ENCODE peak calls at places on chromosomes 16 and 17, in seven cellular contexts. One of them, this sample, is unnamed.

GRCh38 chr17:50909765-50910661 is 43.9 kb upstream of the TOB1 start:
- DNase-seq in hepatocyte: no peak
- DNase-seq in PC-9: no peak
- DNase-seq in fibroblast of lung: no peak
- DNase-seq in GM23338: no peak
- DNase-seq in HCT116: no peak
- DNase-seq in DND-41: peak
- DNase-seq in this sample: no peak

GRCh38 chr17:43316522-43317142 is 82.2 kb upstream of the ARL4D start:
- DNase-seq in GM23338: peak
- DNase-seq in HCT116: no peak
- DNase-seq in fibroblast of lung: no peak
- DNase-seq in hepatocyte: no peak
- DNase-seq in PC-9: no peak
- DNase-seq in DND-41: peak
- DNase-seq in this sample: peak

GRCh38 chr17:76843703-76844484 is 24.3 kb upstream of the MGAT5B start:
- DNase-seq in GM23338: no peak
- DNase-seq in fibroblast of lung: no peak
- DNase-seq in DND-41: no peak
- DNase-seq in HCT116: no peak
- DNase-seq in PC-9: no peak
- DNase-seq in hepatocyte: no peak
- DNase-seq in this sample: no peak

GRCh38 chr17:7095642-7096041 is 15.6 kb upstream of the CLEC10A start:
- DNase-seq in GM23338: no peak
- DNase-seq in HCT116: no peak
- DNase-seq in hepatocyte: no peak
- DNase-seq in fibroblast of lung: no peak
- DNase-seq in DND-41: no peak
- DNase-seq in PC-9: no peak
- DNase-seq in this sample: no peak

GRCh38 chr16:47523342-47524006 is 62.3 kb downstream of the PHKB start:
- DNase-seq in PC-9: no peak
- DNase-seq in HCT116: no peak
- DNase-seq in GM23338: peak
- DNase-seq in hepatocyte: no peak
- DNase-seq in DND-41: no peak
- DNase-seq in fibroblast of lung: no peak
- DNase-seq in this sample: no peak

GRCh38 chr17:17420561-17421269 is 56.1 kb upstream of the MED9 start:
- DNase-seq in hepatocyte: no peak
- DNase-seq in GM23338: no peak
- DNase-seq in fibroblast of lung: peak
- DNase-seq in DND-41: no peak
- DNase-seq in PC-9: no peak
- DNase-seq in HCT116: no peak
- DNase-seq in this sample: no peak

GRCh38 chr16:79599837-79600635 is 501 bp downstream of the MAF start:
- DNase-seq in HCT116: no peak
- DNase-seq in hepatocyte: peak
- DNase-seq in fibroblast of lung: peak
- DNase-seq in PC-9: no peak
- DNase-seq in DND-41: peak
- DNase-seq in GM23338: peak
- DNase-seq in this sample: peak

GRCh38 chr16:83005653-83006160 is 378.9 kb downstream of the CDH13 start:
- DNase-seq in DND-41: no peak
- DNase-seq in PC-9: no peak
- DNase-seq in fibroblast of lung: no peak
- DNase-seq in GM23338: no peak
- DNase-seq in hepatocyte: no peak
- DNase-seq in HCT116: no peak
- DNase-seq in this sample: no peak

GRCh38 chr17:63189082-63189481 is 223.0 kb downstream of the TANC2 start:
- DNase-seq in PC-9: no peak
- DNase-seq in GM23338: no peak
- DNase-seq in fibroblast of lung: peak
- DNase-seq in DND-41: no peak
- DNase-seq in HCT116: no peak
- DNase-seq in hepatocyte: no peak
- DNase-seq in this sample: no peak

GRCh38 chr17:68135141-68135887 is 99.8 kb downstream of the KPNA2 start:
- DNase-seq in hepatocyte: no peak
- DNase-seq in DND-41: no peak
- DNase-seq in fibroblast of lung: no peak
- DNase-seq in HCT116: no peak
- DNase-seq in GM23338: no peak
- DNase-seq in PC-9: no peak
- DNase-seq in this sample: no peak

GRCh38 chr17:915416-916201 is 64.0 kb downstream of the NXN start:
- DNase-seq in DND-41: no peak
- DNase-seq in GM23338: peak
- DNase-seq in HCT116: no peak
- DNase-seq in hepatocyte: peak
- DNase-seq in PC-9: no peak
- DNase-seq in fibroblast of lung: no peak
- DNase-seq in this sample: peak

GRCh38 chr16:85563515-85564276 is 49.4 kb upstream of the GSE1 start:
- DNase-seq in GM23338: no peak
- DNase-seq in hepatocyte: peak
- DNase-seq in fibroblast of lung: peak
- DNase-seq in PC-9: peak
- DNase-seq in HCT116: no peak
- DNase-seq in DND-41: no peak
- DNase-seq in this sample: no peak

GRCh38 chr17:3723556-3724372 is at the start of gene HASPIN:
- DNase-seq in fibroblast of lung: peak
- DNase-seq in HCT116: peak
- DNase-seq in PC-9: peak
- DNase-seq in DND-41: peak
- DNase-seq in hepatocyte: peak
- DNase-seq in GM23338: peak
- DNase-seq in this sample: peak

GRCh38 chr16:15536813-15537212 is 102.4 kb downstream of the BMERB1 start:
- DNase-seq in hepatocyte: no peak
- DNase-seq in PC-9: no peak
- DNase-seq in HCT116: no peak
- DNase-seq in DND-41: no peak
- DNase-seq in GM23338: no peak
- DNase-seq in fibroblast of lung: no peak
- DNase-seq in this sample: no peak

GRCh38 chr17:18105027-18105426 is 3.5 kb upstream of the MYO15A start:
- DNase-seq in hepatocyte: no peak
- DNase-seq in PC-9: no peak
- DNase-seq in GM23338: no peak
- DNase-seq in DND-41: no peak
- DNase-seq in fibroblast of lung: no peak
- DNase-seq in HCT116: no peak
- DNase-seq in this sample: no peak

GRCh38 chr16:86261379-86261778 is 248.9 kb upstream of the FOXF1 start:
- DNase-seq in GM23338: no peak
- DNase-seq in fibroblast of lung: peak
- DNase-seq in HCT116: peak
- DNase-seq in PC-9: peak
- DNase-seq in DND-41: peak
- DNase-seq in hepatocyte: no peak
- DNase-seq in this sample: no peak

GRCh38 chr17:48618366-48618896 is 3.3 kb upstream of the HOXB8 start:
- DNase-seq in fibroblast of lung: peak
- DNase-seq in hepatocyte: peak
- DNase-seq in HCT116: peak
- DNase-seq in DND-41: peak
- DNase-seq in GM23338: peak
- DNase-seq in PC-9: peak
- DNase-seq in this sample: peak
- TF ChIP-seq EZH2 in fibroblast of lung: no peak
- TF ChIP-seq EZH2 in hepatocyte: peak
- TF ChIP-seq EZH2 in HCT116: no peak
- TF ChIP-seq EZH2 in DND-41: no peak
- TF ChIP-seq EZH2 in GM23338: peak
- TF ChIP-seq EZH2 in PC-9: no peak
- TF ChIP-seq EZH2 in this sample: peak

GRCh38 chr17:74822329-74823175 is 37.1 kb downstream of the GRIN2C start:
- DNase-seq in HCT116: no peak
- DNase-seq in GM23338: no peak
- DNase-seq in PC-9: no peak
- DNase-seq in hepatocyte: no peak
- DNase-seq in DND-41: no peak
- DNase-seq in fibroblast of lung: no peak
- DNase-seq in this sample: no peak
- H3K27ac ChIP-seq in HCT116: no peak
- H3K27ac ChIP-seq in GM23338: no peak
- H3K27ac ChIP-seq in PC-9: no peak
- H3K27ac ChIP-seq in hepatocyte: no peak
- H3K27ac ChIP-seq in DND-41: no peak
- H3K27ac ChIP-seq in fibroblast of lung: no peak
- H3K27ac ChIP-seq in this sample: no peak

GRCh38 chr17:42071810-42072209 is 21.4 kb upstream of the C17orf113 start:
- DNase-seq in fibroblast of lung: no peak
- DNase-seq in hepatocyte: no peak
- DNase-seq in PC-9: no peak
- DNase-seq in GM23338: no peak
- DNase-seq in DND-41: no peak
- DNase-seq in HCT116: no peak
- DNase-seq in this sample: no peak

GRCh38 chr17:42075789-42076188 is 22.5 kb downstream of the ZNF385C start:
- DNase-seq in PC-9: no peak
- DNase-seq in hepatocyte: no peak
- DNase-seq in HCT116: no peak
- DNase-seq in fibroblast of lung: no peak
- DNase-seq in DND-41: no peak
- DNase-seq in GM23338: no peak
- DNase-seq in this sample: no peak

GRCh38 chr17:42068979-42069378 is 18.6 kb upstream of the C17orf113 start:
- DNase-seq in PC-9: no peak
- DNase-seq in GM23338: no peak
- DNase-seq in HCT116: no peak
- DNase-seq in hepatocyte: no peak
- DNase-seq in fibroblast of lung: no peak
- DNase-seq in DND-41: no peak
- DNase-seq in this sample: no peak

GRCh38 chr17:42076797-42077559 is 21.3 kb downstream of the ZNF385C start:
- DNase-seq in PC-9: no peak
- DNase-seq in hepatocyte: no peak
- DNase-seq in fibroblast of lung: no peak
- DNase-seq in GM23338: no peak
- DNase-seq in DND-41: no peak
- DNase-seq in HCT116: no peak
- DNase-seq in this sample: no peak

DNA sequence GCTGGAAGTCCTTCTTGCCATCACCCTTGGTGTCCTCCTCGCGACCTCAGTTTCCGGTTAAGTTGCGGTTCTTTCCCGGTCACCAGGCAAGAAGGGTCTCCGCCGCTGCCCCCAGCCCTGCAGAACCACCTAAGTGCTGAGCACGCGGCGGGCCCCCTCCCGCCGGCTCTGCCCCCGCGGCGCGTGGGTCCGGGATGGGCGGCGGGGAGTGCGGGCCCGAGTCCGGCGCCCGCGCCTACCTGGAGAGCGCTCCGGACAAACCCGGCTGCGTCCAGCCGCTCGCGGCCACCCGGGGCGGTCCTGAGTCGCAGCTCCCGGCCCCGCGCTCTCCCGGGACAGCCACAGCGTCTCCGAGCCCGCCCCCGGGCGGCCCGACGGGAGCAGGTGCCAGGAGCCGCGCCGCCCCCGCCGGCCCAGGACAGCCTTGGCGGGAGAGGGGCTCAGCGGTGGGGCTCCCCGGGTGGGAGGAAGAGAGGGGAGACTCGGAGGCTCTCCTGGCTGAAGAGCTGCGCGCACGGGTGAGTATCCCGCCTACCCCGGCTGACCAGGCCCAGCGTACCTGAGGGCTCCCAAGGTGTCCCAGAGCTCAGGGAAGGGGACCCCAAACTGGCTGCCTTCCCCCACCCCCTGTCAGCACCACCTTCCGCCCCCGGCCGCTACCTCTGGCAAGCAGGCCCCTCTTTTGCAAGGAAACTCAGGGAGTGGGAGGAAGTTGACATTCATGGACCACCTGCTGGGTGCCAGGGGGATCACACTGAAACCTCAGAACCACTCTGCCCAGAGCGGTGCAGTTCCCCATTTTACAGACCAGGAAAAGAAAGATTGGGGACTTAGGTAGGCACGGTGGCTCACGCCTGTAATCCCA is 22.2 kb upstream of the C17orf113 start:
- DNase-seq in PC-9: peak
- DNase-seq in DND-41: no peak
- DNase-seq in HCT116: no peak
- DNase-seq in hepatocyte: peak
- DNase-seq in fibroblast of lung: no peak
- DNase-seq in GM23338: peak
- DNase-seq in this sample: peak
- TF ChIP-seq EZH2 in PC-9: no peak
- TF ChIP-seq EZH2 in DND-41: no peak
- TF ChIP-seq EZH2 in HCT116: no peak
- TF ChIP-seq EZH2 in hepatocyte: peak
- TF ChIP-seq EZH2 in fibroblast of lung: peak
- TF ChIP-seq EZH2 in GM23338: no peak
- TF ChIP-seq EZH2 in this sample: peak

GRCh38 chr17:9291912-9292562 is 270.7 kb downstream of the NTN1 start:
- DNase-seq in DND-41: peak
- DNase-seq in GM23338: peak
- DNase-seq in PC-9: peak
- DNase-seq in HCT116: no peak
- DNase-seq in fibroblast of lung: peak
- DNase-seq in hepatocyte: peak
- DNase-seq in this sample: peak

GRCh38 chr17:9294661-9295210 is 273.4 kb downstream of the NTN1 start:
- DNase-seq in DND-41: no peak
- DNase-seq in hepatocyte: no peak
- DNase-seq in HCT116: no peak
- DNase-seq in GM23338: no peak
- DNase-seq in PC-9: no peak
- DNase-seq in fibroblast of lung: no peak
- DNase-seq in this sample: no peak

GRCh38 chr17:9287301-9287700 is 266.0 kb downstream of the NTN1 start:
- DNase-seq in fibroblast of lung: no peak
- DNase-seq in GM23338: no peak
- DNase-seq in hepatocyte: no peak
- DNase-seq in PC-9: no peak
- DNase-seq in DND-41: no peak
- DNase-seq in HCT116: no peak
- DNase-seq in this sample: no peak

GRCh38 chr17:9290226-9290613 is 268.9 kb downstream of the NTN1 start:
- DNase-seq in hepatocyte: no peak
- DNase-seq in HCT116: no peak
- DNase-seq in DND-41: no peak
- DNase-seq in fibroblast of lung: no peak
- DNase-seq in GM23338: no peak
- DNase-seq in PC-9: no peak
- DNase-seq in this sample: no peak

DNA sequence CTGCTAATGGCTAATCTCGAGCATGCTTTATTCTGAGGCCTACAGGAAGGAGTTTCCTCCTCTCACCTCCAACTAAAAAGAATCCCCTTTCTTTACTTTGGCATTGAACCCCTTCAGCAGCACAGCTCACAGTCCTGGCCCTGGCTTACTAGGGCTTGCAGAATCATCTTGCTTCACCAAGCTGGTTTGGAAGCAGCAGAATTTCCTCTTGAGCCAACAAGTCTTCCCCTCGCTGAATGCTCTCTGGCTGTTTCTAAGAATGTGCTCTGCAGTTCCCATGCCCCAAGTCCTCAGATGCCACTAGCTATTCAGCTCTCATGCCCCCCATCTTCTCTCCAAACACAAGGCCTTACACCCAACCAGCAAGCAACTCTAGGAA is 271.2 kb downstream of the NTN1 start:
- DNase-seq in PC-9: no peak
- DNase-seq in DND-41: no peak
- DNase-seq in HCT116: no peak
- DNase-seq in GM23338: no peak
- DNase-seq in hepatocyte: no peak
- DNase-seq in fibroblast of lung: no peak
- DNase-seq in this sample: no peak
- H3K27ac ChIP-seq in PC-9: no peak
- H3K27ac ChIP-seq in DND-41: no peak
- H3K27ac ChIP-seq in HCT116: no peak
- H3K27ac ChIP-seq in GM23338: no peak
- H3K27ac ChIP-seq in hepatocyte: no peak
- H3K27ac ChIP-seq in fibroblast of lung: no peak
- H3K27ac ChIP-seq in this sample: no peak